ENCODE peak calls at places on chromosomes 5 and 9, in nine cellular contexts. M is IMR-90; P is HCT116; R is CD8-positive, alpha-beta T cell; T is esophagus squamous epithelium; U is heart right ventricle; N is neural progenitor cell; J is fibroblast of lung; L is upper lobe of left lung. O is an unnamed sample.
A peak's percentile ranks its signal among the peaks of the same experiment; 100 is the strongest.

GRCh38 chr5:95134326-95134725 is 150.6 kb downstream of the MCTP1 start:
- DNase-seq in L (no peak), N (peak; percentile 9), R (no peak), U (no peak), T (no peak), P (no peak), J (peak; percentile 2), M (no peak), O (no peak)

GRCh38 chr5:145568581-145568980 is 266.6 kb downstream of the PRELID2 start:
- DNase-seq in M (peak; percentile 66), J (peak; percentile 14), P (no peak), R (no peak), T (no peak), L (no peak), U (no peak), N (no peak), O (no peak)

GRCh38 chr5:23820764-23821471 is 313.5 kb downstream of the PRDM9 start:
- DNase-seq in P (no peak), J (peak; percentile 15), T (no peak), R (no peak), N (peak; percentile 45), L (no peak), U (no peak), M (peak; percentile 1), O (no peak)

GRCh38 chr5:43491325-43491724 is 7.7 kb upstream of the TMEM267 start:
- DNase-seq in P (no peak), J (no peak), R (no peak), M (no peak), U (no peak), L (no peak), N (no peak), T (no peak), O (no peak)

GRCh38 chr9:37528652-37529072 is 42.9 kb downstream of the POLR1E start:
- DNase-seq in P (no peak), N (no peak), J (peak; percentile 56), T (no peak), U (no peak), R (peak; percentile 13), L (no peak), M (peak; percentile 16), O (no peak)

GRCh38 chr9:133160742-133161541 is 2.8 kb downstream of the GBGT1 start:
- DNase-seq in J (peak; percentile 48), U (peak; percentile 67), L (peak; percentile 84), T (no peak), P (peak; percentile 68), M (peak; percentile 61), N (peak; percentile 45), R (peak; percentile 47), O (no peak)

GRCh38 chr5:79086116-79086515 is 16.5 kb downstream of the BHMT2 start:
- DNase-seq in P (no peak), M (no peak), L (no peak), T (no peak), N (no peak), U (no peak), R (no peak), J (peak; percentile 37), O (no peak)

GRCh38 chr9:70043689-70044449 is at the start of gene MAMDC2:
- DNase-seq in T (no peak), N (peak; percentile 78), R (no peak), U (peak; percentile 59), M (peak; percentile 51), J (peak; percentile 59), P (no peak), L (peak; percentile 26), O (no peak)

GRCh38 chr5:42851441-42851840 is 39.7 kb upstream of the SELENOP start:
- DNase-seq in P (no peak), T (no peak), R (no peak), N (no peak), J (no peak), U (no peak), M (no peak), L (no peak), O (no peak)

GRCh38 chr5:35736280-35736679 is 118.6 kb downstream of the SPEF2 start:
- DNase-seq in L (no peak), N (no peak), U (no peak), J (no peak), M (peak; percentile 8), R (no peak), T (no peak), P (no peak), O (no peak)

GRCh38 chr5:43281840-43282658 is 31.2 kb downstream of the HMGCS1 start:
- DNase-seq in R (no peak), U (no peak), L (no peak), M (peak; percentile 10), J (peak; percentile 27), N (no peak), P (no peak), T (no peak), O (no peak)

GRCh38 chr9:618478-618877 is 223.0 kb upstream of the DMRT1 start:
- DNase-seq in M (peak; percentile 67), P (no peak), N (no peak), U (no peak), L (no peak), J (peak; percentile 73), R (no peak), T (no peak), O (peak; percentile 4)

GRCh38 chr9:134130503-134131375 is 5.1 kb upstream of the WDR5 start:
- DNase-seq in P (no peak), M (peak; percentile 11), U (peak; percentile 55), N (peak; percentile 90), L (peak; percentile 93), R (no peak), J (peak; percentile 41), T (no peak), O (no peak)

GRCh38 chr9:135335691-135336181 is 143.8 kb upstream of the PPP1R26 start:
- DNase-seq in L (peak; percentile 12), J (no peak), N (no peak), R (no peak), U (no peak), T (no peak), P (no peak), M (no peak), O (no peak)

GRCh38 chr5:82278711-82279370 is 687 bp upstream of the RPS23 start:
- DNase-seq in R (no peak), L (no peak), T (no peak), U (no peak), M (no peak), P (no peak), J (no peak), N (no peak), O (no peak)

GRCh38 chr5:131634666-131634995 is 398 bp downstream of the RAPGEF6 start:
- DNase-seq in U (peak; percentile 50), L (peak; percentile 71), J (peak; percentile 45), M (peak; percentile 46), R (peak; percentile 64), N (peak; percentile 88), T (peak; percentile 61), P (peak; percentile 27), O (no peak)

GRCh38 chr9:5500441-5501235 is 9.7 kb upstream of the PDCD1LG2 start:
- DNase-seq in R (no peak), J (peak; percentile 94), P (no peak), N (no peak), U (peak; percentile 84), M (peak; percentile 21), L (peak; percentile 40), T (no peak), O (peak; percentile 52)

GRCh38 chr9:33044677-33045282 is 19.7 kb downstream of the DNAJA1 start:
- DNase-seq in L (peak; percentile 63), T (no peak), N (peak; percentile 62), P (no peak), R (no peak), M (no peak), J (peak; percentile 28), U (peak; percentile 15), O (no peak)

GRCh38 chr5:14569948-14570691 is 11.5 kb upstream of the OTULINL start:
- DNase-seq in U (no peak), R (no peak), J (no peak), T (no peak), P (no peak), N (no peak), M (no peak), L (no peak), O (no peak)

GRCh38 chr9:86703346-86703745 is 244.0 kb downstream of the GAS1 start:
- DNase-seq in J (peak; percentile 51), L (no peak), M (peak; percentile 72), T (no peak), R (no peak), N (no peak), U (no peak), P (no peak), O (no peak)
- TF ChIP-seq CTCF in J (no peak), L (no peak), M (no peak), T (no peak), R (no peak), N (no peak), U (no peak), P (no peak), O (no peak)

DNA sequence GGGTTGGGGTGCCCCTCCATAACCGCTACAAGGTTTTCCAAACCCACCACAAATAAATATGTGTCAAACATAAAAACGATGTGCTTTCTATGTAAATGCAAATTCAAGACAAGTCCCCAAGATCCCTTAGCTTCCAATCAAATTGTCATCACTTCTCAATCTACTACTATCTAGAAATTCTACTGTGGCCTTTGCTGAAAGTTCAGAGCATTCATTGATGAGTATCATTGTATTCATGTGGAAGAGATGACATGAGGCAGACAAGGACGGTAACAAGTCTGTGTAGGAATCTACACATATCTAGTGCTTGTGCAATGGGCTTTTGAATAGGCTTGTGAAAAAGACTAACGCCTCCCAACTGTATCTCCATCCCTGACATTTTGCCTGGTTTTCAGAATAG is 524.6 kb downstream of the PDE4D start:
- DNase-seq in R (no peak), L (no peak), U (no peak), J (no peak), P (no peak), N (no peak), M (no peak), T (no peak), O (no peak)
- H3K4me3 ChIP-seq in R (no peak overlapping the region), L (no peak overlapping the region), U (no peak overlapping the region), J (no peak overlapping the region), P (no peak overlapping the region), N (no peak overlapping the region), M (no peak overlapping the region), T (no peak overlapping the region), O (no peak overlapping the region)

GRCh38 chr5:71529682-71530081 is 57.5 kb upstream of the MCCC2 start:
- DNase-seq in M (no peak), U (no peak), N (no peak), P (no peak), J (no peak), T (no peak), R (no peak), L (no peak), O (no peak)
- TF ChIP-seq CTCF in M (no peak), U (no peak), N (no peak), P (no peak), J (no peak), T (no peak), R (no peak), L (no peak), O (no peak)

DNA sequence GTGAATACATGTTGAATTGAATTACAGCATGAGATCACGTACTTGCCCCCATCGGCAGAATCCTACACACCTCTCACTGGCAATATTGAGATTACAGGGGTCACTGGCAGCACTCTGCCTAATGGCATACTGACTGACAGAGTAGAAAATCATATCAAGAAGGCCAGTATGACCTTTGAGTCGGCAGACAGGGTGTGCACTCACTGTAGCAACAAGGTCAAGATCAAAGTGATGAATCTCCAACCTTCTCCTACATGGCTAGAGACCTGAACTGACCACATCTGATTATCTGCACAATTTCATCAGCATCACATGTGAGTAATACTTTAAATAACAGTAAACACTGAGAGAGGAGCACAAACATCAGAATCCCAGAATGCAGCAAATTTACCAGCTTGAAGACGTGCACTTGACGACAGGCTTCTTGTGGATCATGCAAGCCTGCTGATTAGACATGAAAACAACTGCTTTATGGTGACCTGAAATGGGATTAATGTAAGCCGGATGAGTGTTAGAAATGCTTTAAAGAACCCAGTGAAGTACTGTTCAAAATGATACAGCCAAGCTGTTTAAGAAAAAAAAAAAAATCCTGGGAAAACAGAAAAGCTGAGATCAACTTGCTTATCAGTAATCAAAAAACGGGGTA is 267.1 kb upstream of the EFNA5 start:
- DNase-seq in T (no peak), M (no peak), P (no peak), L (no peak), U (no peak), J (no peak), R (no peak), N (no peak), O (no peak)
- H3K4me3 ChIP-seq in T (no peak overlapping the region), M (no peak overlapping the region), P (no peak overlapping the region), L (no peak overlapping the region), U (no peak overlapping the region), J (no peak overlapping the region), R (no peak overlapping the region), N (no peak overlapping the region), O (no peak overlapping the region)